ENCODE peak calls at places on chromosome 10, in nine cellular contexts. T is heart left ventricle, W is nephron progenitor cell, O is pancreas, U is thoracic aorta, B is PC-9, X is upper lobe of right lung, F is HFF-Myc, V is right atrium auricular region. P is an unnamed sample.

GRCh38 chr10:19412531-19412930 is 363.9 kb downstream of the MALRD1 start:
- DNase-seq in V (no peak), F (no peak), O (no peak), T (no peak), W (peak; percentile 8), B (no peak), U (no peak), X (no peak), P (no peak)

GRCh38 chr10:103125323-103126267 is 67.5 kb downstream of the NT5C2 start:
- DNase-seq in X (no peak), T (no peak), O (no peak), W (no peak), V (no peak), B (no peak), U (no peak), F (no peak), P (no peak)

GRCh38 chr10:5698062-5698461 is 13.4 kb downstream of the TASOR2 start:
- DNase-seq in W (no peak), B (no peak), V (no peak), U (no peak), X (no peak), F (no peak), O (no peak), T (no peak), P (no peak)

GRCh38 chr10:101749511-101750016 is 26.4 kb downstream of the FGF8 start:
- DNase-seq in B (no peak), T (no peak), O (no peak), U (no peak), X (no peak), V (no peak), W (no peak), F (no peak), P (peak; percentile 40)

GRCh38 chr10:11870461-11870780 is 47.3 kb downstream of the PROSER2 start:
- DNase-seq in V (no peak), B (no peak), U (no peak), T (no peak), O (no peak), X (no peak), F (no peak), W (no peak), P (no peak)

GRCh38 chr10:110216942-110217341 is 9.5 kb downstream of the MXI1 start:
- DNase-seq in V (no peak), F (no peak), T (no peak), B (no peak), U (no peak), O (no peak), W (no peak), X (no peak), P (no peak)

GRCh38 chr10:58326967-58327381 is 7.8 kb upstream of the UBE2D1 start:
- DNase-seq in V (peak; percentile 72), F (no peak), W (no peak), B (no peak), O (no peak), T (peak; percentile 41), U (no peak), X (no peak), P (no peak)

GRCh38 chr10:86263907-86264306 is 102.7 kb downstream of the GRID1 start:
- DNase-seq in T (peak; percentile 2), O (no peak), W (no peak), X (peak; percentile 30), V (no peak), F (no peak), U (no peak), B (no peak), P (no peak)

GRCh38 chr10:6300106-6300783 is 97.5 kb downstream of the PFKFB3 start:
- DNase-seq in X (no peak), T (no peak), O (peak; percentile 16), F (peak; percentile 71), W (no peak), V (no peak), B (no peak), U (no peak), P (no peak)

GRCh38 chr10:128125416-128125943 is 743 bp downstream of the MKI67 start:
- DNase-seq in O (no peak), W (no peak), X (no peak), B (no peak), T (no peak), U (no peak), F (no peak), V (no peak), P (peak; percentile 22)

GRCh38 chr10:88459523-88459922 is 123.6 kb downstream of the RNLS start:
- DNase-seq in B (no peak), F (no peak), W (no peak), X (no peak), U (no peak), V (no peak), O (no peak), T (no peak), P (no peak)

GRCh38 chr10:75295901-75296441 is 60.2 kb upstream of the COMTD1 start:
- DNase-seq in V (no peak), U (no peak), O (no peak), T (no peak), F (no peak), X (no peak), B (no peak), W (no peak), P (no peak)

GRCh38 chr10:75293456-75293840 is 57.7 kb upstream of the COMTD1 start:
- DNase-seq in W (no peak), O (no peak), F (no peak), B (no peak), U (no peak), V (no peak), X (no peak), T (no peak), P (no peak)

GRCh38 chr10:75294031-75294437 is 58.3 kb upstream of the COMTD1 start:
- DNase-seq in T (no peak), U (no peak), F (no peak), W (no peak), B (no peak), X (no peak), O (no peak), V (no peak), P (no peak)

GRCh38 chr10:75294518-75294865 is 58.7 kb upstream of the COMTD1 start:
- DNase-seq in O (peak; percentile 80), F (no peak), T (peak; percentile 46), U (no peak), V (no peak), B (no peak), X (peak; percentile 76), W (no peak), P (peak; percentile 43)

GRCh38 chr10:75294866-75295692 is 59.3 kb upstream of the COMTD1 start:
- DNase-seq in U (peak; percentile 81), B (peak; percentile 81), V (peak; percentile 91), X (peak; percentile 87), T (peak; percentile 77), O (peak; percentile 93), F (peak; percentile 36), W (peak; percentile 88), P (peak; percentile 72)
- TF ChIP-seq CTCF in U (peak; percentile 26), B (peak; percentile 17), V (peak; percentile 37), X (peak; percentile 34), T (no peak), O (peak; percentile 12), F (peak; percentile 9), W (no peak), P (no peak)

GRCh38 chr10:83801983-83802382 is 337.3 kb upstream of the GHITM start:
- DNase-seq in F (no peak), V (no peak), B (no peak), T (no peak), O (no peak), X (no peak), W (no peak), U (no peak), P (no peak)
- TF ChIP-seq CTCF in F (no peak), V (no peak), B (peak; percentile 29), T (no peak), O (no peak), X (no peak), W (no peak), U (no peak), P (no peak)

GRCh38 chr10:113617086-113617485 is 46.8 kb downstream of the NRAP start:
- DNase-seq in V (no peak), B (no peak), F (no peak), U (no peak), O (no peak), X (no peak), W (no peak), T (no peak), P (no peak)

GRCh38 chr10:113619401-113619800 is 44.4 kb downstream of the NRAP start:
- DNase-seq in B (no peak), U (no peak), W (no peak), X (no peak), F (no peak), O (peak; percentile 52), T (no peak), V (no peak), P (no peak)

GRCh38 chr10:113618338-113618737 is 45.5 kb downstream of the NRAP start:
- DNase-seq in X (no peak), U (no peak), T (no peak), F (no peak), W (no peak), O (no peak), V (no peak), B (no peak), P (no peak)

GRCh38 chr10:113614304-113614703 is 49.5 kb downstream of the NRAP start:
- DNase-seq in B (no peak), O (no peak), X (no peak), W (no peak), T (no peak), U (no peak), F (no peak), V (no peak), P (no peak)

GRCh38 chr10:113616244-113617074 is 47.4 kb downstream of the NRAP start:
- DNase-seq in U (no peak), O (peak; percentile 28), W (peak; percentile 23), X (no peak), F (no peak), B (no peak), V (no peak), T (no peak), P (no peak)
- TF ChIP-seq CTCF in U (no peak), O (peak; percentile 22), W (peak; percentile 64), X (peak; percentile 36), F (peak; percentile 56), B (peak; percentile 40), V (no peak), T (no peak), P (peak; percentile 48)

DNA sequence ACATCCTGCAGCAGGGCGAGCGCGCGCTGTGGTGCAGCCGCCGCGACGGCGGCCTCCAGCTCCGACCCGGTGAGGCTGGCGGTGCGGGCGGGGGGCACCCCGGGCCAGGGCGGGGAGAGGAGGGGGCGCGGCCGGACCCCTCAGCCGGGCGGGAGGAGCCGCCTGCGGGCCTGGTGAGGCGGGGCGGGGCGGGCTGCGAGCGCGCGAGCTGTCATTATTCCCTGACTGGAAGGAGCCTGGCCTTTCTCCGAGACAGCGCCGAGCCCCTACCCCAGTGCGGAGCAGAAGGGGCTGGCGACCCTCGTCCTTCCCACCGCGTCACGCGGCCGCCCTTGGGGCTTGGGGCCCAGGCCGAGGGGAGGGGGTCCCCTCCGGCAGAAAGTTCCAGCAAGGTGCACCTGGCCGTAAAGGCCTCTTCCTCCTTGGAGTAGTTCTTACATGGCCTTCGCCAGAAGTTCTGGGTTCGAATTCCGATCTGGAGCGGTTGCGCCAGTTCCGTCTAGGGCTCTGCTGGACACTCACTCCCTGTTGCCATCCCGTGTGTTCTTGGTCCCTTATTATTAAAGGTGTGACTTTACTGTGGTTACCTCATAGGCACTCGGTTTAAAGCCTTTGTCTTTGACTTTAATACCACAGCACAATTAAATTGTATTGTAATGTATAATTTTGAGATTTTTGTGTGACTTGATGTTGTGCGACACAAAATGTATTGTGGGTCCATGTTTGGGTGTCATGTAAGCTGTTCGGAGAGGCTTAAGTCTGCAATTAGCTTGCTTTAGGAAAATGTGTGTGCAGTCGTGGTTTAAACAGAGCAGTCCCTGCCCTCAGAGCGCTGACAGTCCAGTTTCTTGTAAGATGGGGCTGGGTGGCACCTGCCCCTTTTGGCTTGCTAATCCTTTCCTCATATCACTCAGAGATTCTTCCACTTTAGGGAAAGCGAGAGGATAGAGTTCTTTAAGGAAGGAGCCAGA is 726 bp downstream of the INPP5F start:
- DNase-seq in V (no peak), F (no peak), T (peak; percentile 59), B (no peak), X (no peak), U (no peak), O (peak; percentile 60), W (peak; percentile 82), P (peak; percentile 81)
- TF ChIP-seq CTCF in V (no peak), F (no peak), T (no peak), B (no peak), X (no peak), U (no peak), O (no peak), W (no peak), P (peak; percentile 12)

P was measured in glutamatergic neuron.